ENCODE peak calls at places on chromosomes 11 and 22, in ten cellular contexts. One of them, this sample, is unnamed.

GRCh38 chr11:18705651-18706281 is 7.2 kb downstream of the TMEM86A start:
- DNase-seq in retina: peak
- DNase-seq in C1 segment of cervical spinal cord: no peak
- DNase-seq in activated CD4-positive, alpha-beta T cell treated with anti-CD3 and anti-CD28 coated beads, Interleukin-2, amount 50 U/mL, for 4 hours: no peak
- DNase-seq in activated CD8-positive, alpha-beta memory T cell treated with anti-CD3 and anti-CD28 coated beads, Interleukin-2, amount 50 U/mL, for 48 hours: no peak
- DNase-seq in naive B cell: peak
- DNase-seq in adrenal gland: peak
- DNase-seq in CD8-positive, alpha-beta memory T cell: peak
- DNase-seq in RPMI7951: no peak
- DNase-seq in endodermal cell: no peak
- DNase-seq in this sample: no peak

GRCh38 chr11:124069429-124070401 is 28.6 kb upstream of the OR10G7 start:
- DNase-seq in retina: peak
- DNase-seq in RPMI7951: peak
- DNase-seq in naive B cell: peak
- DNase-seq in activated CD4-positive, alpha-beta T cell treated with anti-CD3 and anti-CD28 coated beads, Interleukin-2, amount 50 U/mL, for 4 hours: peak
- DNase-seq in CD8-positive, alpha-beta memory T cell: no peak
- DNase-seq in endodermal cell: peak
- DNase-seq in C1 segment of cervical spinal cord: no peak
- DNase-seq in adrenal gland: peak
- DNase-seq in activated CD8-positive, alpha-beta memory T cell treated with anti-CD3 and anti-CD28 coated beads, Interleukin-2, amount 50 U/mL, for 48 hours: peak
- DNase-seq in this sample: peak

GRCh38 chr11:122101625-122102291 is 14.3 kb downstream of the BLID start:
- DNase-seq in endodermal cell: peak
- DNase-seq in C1 segment of cervical spinal cord: peak
- DNase-seq in activated CD4-positive, alpha-beta T cell treated with anti-CD3 and anti-CD28 coated beads, Interleukin-2, amount 50 U/mL, for 4 hours: no peak
- DNase-seq in activated CD8-positive, alpha-beta memory T cell treated with anti-CD3 and anti-CD28 coated beads, Interleukin-2, amount 50 U/mL, for 48 hours: no peak
- DNase-seq in retina: peak
- DNase-seq in RPMI7951: no peak
- DNase-seq in adrenal gland: peak
- DNase-seq in naive B cell: no peak
- DNase-seq in CD8-positive, alpha-beta memory T cell: no peak
- DNase-seq in this sample: no peak

GRCh38 chr11:91164452-91164822 is 941.6 kb upstream of the CHORDC1 start:
- DNase-seq in endodermal cell: no peak
- DNase-seq in retina: no peak
- DNase-seq in naive B cell: no peak
- DNase-seq in RPMI7951: no peak
- DNase-seq in activated CD8-positive, alpha-beta memory T cell treated with anti-CD3 and anti-CD28 coated beads, Interleukin-2, amount 50 U/mL, for 48 hours: no peak
- DNase-seq in C1 segment of cervical spinal cord: no peak
- DNase-seq in activated CD4-positive, alpha-beta T cell treated with anti-CD3 and anti-CD28 coated beads, Interleukin-2, amount 50 U/mL, for 4 hours: no peak
- DNase-seq in adrenal gland: no peak
- DNase-seq in CD8-positive, alpha-beta memory T cell: no peak
- DNase-seq in this sample: no peak

GRCh38 chr22:30188911-30189310 is 57.6 kb downstream of the LIF start:
- DNase-seq in endodermal cell: no peak
- DNase-seq in naive B cell: no peak
- DNase-seq in CD8-positive, alpha-beta memory T cell: no peak
- DNase-seq in retina: no peak
- DNase-seq in adrenal gland: no peak
- DNase-seq in activated CD8-positive, alpha-beta memory T cell treated with anti-CD3 and anti-CD28 coated beads, Interleukin-2, amount 50 U/mL, for 48 hours: no peak
- DNase-seq in RPMI7951: no peak
- DNase-seq in activated CD4-positive, alpha-beta T cell treated with anti-CD3 and anti-CD28 coated beads, Interleukin-2, amount 50 U/mL, for 4 hours: no peak
- DNase-seq in C1 segment of cervical spinal cord: no peak
- DNase-seq in this sample: no peak

GRCh38 chr11:65498042-65498726 is 661 bp upstream of the MALAT1 start:
- DNase-seq in RPMI7951: peak
- DNase-seq in activated CD8-positive, alpha-beta memory T cell treated with anti-CD3 and anti-CD28 coated beads, Interleukin-2, amount 50 U/mL, for 48 hours: peak
- DNase-seq in endodermal cell: peak
- DNase-seq in naive B cell: peak
- DNase-seq in CD8-positive, alpha-beta memory T cell: peak
- DNase-seq in retina: peak
- DNase-seq in activated CD4-positive, alpha-beta T cell treated with anti-CD3 and anti-CD28 coated beads, Interleukin-2, amount 50 U/mL, for 4 hours: peak
- DNase-seq in C1 segment of cervical spinal cord: peak
- DNase-seq in adrenal gland: peak
- DNase-seq in this sample: peak

GRCh38 chr11:95593101-95593500 is 196.5 kb downstream of the FAM76B start:
- DNase-seq in retina: no peak
- DNase-seq in activated CD4-positive, alpha-beta T cell treated with anti-CD3 and anti-CD28 coated beads, Interleukin-2, amount 50 U/mL, for 4 hours: no peak
- DNase-seq in C1 segment of cervical spinal cord: no peak
- DNase-seq in activated CD8-positive, alpha-beta memory T cell treated with anti-CD3 and anti-CD28 coated beads, Interleukin-2, amount 50 U/mL, for 48 hours: no peak
- DNase-seq in endodermal cell: no peak
- DNase-seq in CD8-positive, alpha-beta memory T cell: no peak
- DNase-seq in adrenal gland: no peak
- DNase-seq in naive B cell: no peak
- DNase-seq in RPMI7951: no peak
- DNase-seq in this sample: no peak

GRCh38 chr11:73240190-73240781 is 22.2 kb downstream of the P2RY2 start:
- DNase-seq in adrenal gland: peak
- DNase-seq in naive B cell: no peak
- DNase-seq in RPMI7951: peak
- DNase-seq in activated CD8-positive, alpha-beta memory T cell treated with anti-CD3 and anti-CD28 coated beads, Interleukin-2, amount 50 U/mL, for 48 hours: no peak
- DNase-seq in activated CD4-positive, alpha-beta T cell treated with anti-CD3 and anti-CD28 coated beads, Interleukin-2, amount 50 U/mL, for 4 hours: no peak
- DNase-seq in endodermal cell: peak
- DNase-seq in CD8-positive, alpha-beta memory T cell: no peak
- DNase-seq in retina: no peak
- DNase-seq in C1 segment of cervical spinal cord: no peak
- DNase-seq in this sample: no peak

GRCh38 chr22:38867496-38868285 is 4.3 kb downstream of the CBX6 start:
- DNase-seq in adrenal gland: no peak
- DNase-seq in activated CD4-positive, alpha-beta T cell treated with anti-CD3 and anti-CD28 coated beads, Interleukin-2, amount 50 U/mL, for 4 hours: no peak
- DNase-seq in RPMI7951: no peak
- DNase-seq in CD8-positive, alpha-beta memory T cell: no peak
- DNase-seq in endodermal cell: peak
- DNase-seq in retina: no peak
- DNase-seq in C1 segment of cervical spinal cord: no peak
- DNase-seq in activated CD8-positive, alpha-beta memory T cell treated with anti-CD3 and anti-CD28 coated beads, Interleukin-2, amount 50 U/mL, for 48 hours: peak
- DNase-seq in naive B cell: no peak
- DNase-seq in this sample: no peak

GRCh38 chr22:39249081-39249704 is 4.4 kb upstream of the PDGFB start:
- DNase-seq in activated CD4-positive, alpha-beta T cell treated with anti-CD3 and anti-CD28 coated beads, Interleukin-2, amount 50 U/mL, for 4 hours: no peak
- DNase-seq in retina: no peak
- DNase-seq in CD8-positive, alpha-beta memory T cell: no peak
- DNase-seq in activated CD8-positive, alpha-beta memory T cell treated with anti-CD3 and anti-CD28 coated beads, Interleukin-2, amount 50 U/mL, for 48 hours: no peak
- DNase-seq in RPMI7951: no peak
- DNase-seq in endodermal cell: no peak
- DNase-seq in C1 segment of cervical spinal cord: no peak
- DNase-seq in naive B cell: no peak
- DNase-seq in adrenal gland: no peak
- DNase-seq in this sample: no peak

GRCh38 chr11:29282088-29282487 is 734.7 kb downstream of the KCNA4 start:
- DNase-seq in RPMI7951: peak
- DNase-seq in naive B cell: no peak
- DNase-seq in adrenal gland: peak
- DNase-seq in endodermal cell: no peak
- DNase-seq in C1 segment of cervical spinal cord: no peak
- DNase-seq in retina: peak
- DNase-seq in activated CD4-positive, alpha-beta T cell treated with anti-CD3 and anti-CD28 coated beads, Interleukin-2, amount 50 U/mL, for 4 hours: no peak
- DNase-seq in CD8-positive, alpha-beta memory T cell: no peak
- DNase-seq in activated CD8-positive, alpha-beta memory T cell treated with anti-CD3 and anti-CD28 coated beads, Interleukin-2, amount 50 U/mL, for 48 hours: no peak
- DNase-seq in this sample: no peak

GRCh38 chr11:94048310-94048709 is 27.2 kb downstream of the HEPHL1 start:
- DNase-seq in retina: no peak
- DNase-seq in adrenal gland: no peak
- DNase-seq in C1 segment of cervical spinal cord: no peak
- DNase-seq in naive B cell: no peak
- DNase-seq in CD8-positive, alpha-beta memory T cell: no peak
- DNase-seq in activated CD8-positive, alpha-beta memory T cell treated with anti-CD3 and anti-CD28 coated beads, Interleukin-2, amount 50 U/mL, for 48 hours: no peak
- DNase-seq in activated CD4-positive, alpha-beta T cell treated with anti-CD3 and anti-CD28 coated beads, Interleukin-2, amount 50 U/mL, for 4 hours: no peak
- DNase-seq in endodermal cell: no peak
- DNase-seq in RPMI7951: no peak
- DNase-seq in this sample: no peak

GRCh38 chr11:31806944-31807790 is 4.0 kb downstream of the PAX6 start:
- DNase-seq in RPMI7951: no peak
- DNase-seq in endodermal cell: peak
- DNase-seq in adrenal gland: no peak
- DNase-seq in naive B cell: no peak
- DNase-seq in retina: peak
- DNase-seq in C1 segment of cervical spinal cord: no peak
- DNase-seq in activated CD8-positive, alpha-beta memory T cell treated with anti-CD3 and anti-CD28 coated beads, Interleukin-2, amount 50 U/mL, for 48 hours: no peak
- DNase-seq in activated CD4-positive, alpha-beta T cell treated with anti-CD3 and anti-CD28 coated beads, Interleukin-2, amount 50 U/mL, for 4 hours: no peak
- DNase-seq in CD8-positive, alpha-beta memory T cell: no peak
- DNase-seq in this sample: no peak

GRCh38 chr11:2807276-2807681 is 78.3 kb downstream of the CDKN1C start:
- DNase-seq in C1 segment of cervical spinal cord: no peak
- DNase-seq in RPMI7951: no peak
- DNase-seq in activated CD4-positive, alpha-beta T cell treated with anti-CD3 and anti-CD28 coated beads, Interleukin-2, amount 50 U/mL, for 4 hours: no peak
- DNase-seq in CD8-positive, alpha-beta memory T cell: no peak
- DNase-seq in retina: no peak
- DNase-seq in naive B cell: no peak
- DNase-seq in adrenal gland: peak
- DNase-seq in endodermal cell: peak
- DNase-seq in activated CD8-positive, alpha-beta memory T cell treated with anti-CD3 and anti-CD28 coated beads, Interleukin-2, amount 50 U/mL, for 48 hours: no peak
- DNase-seq in this sample: no peak

GRCh38 chr11:44011797-44012196 is 36.0 kb upstream of the ACCSL start:
- DNase-seq in endodermal cell: no peak
- DNase-seq in activated CD4-positive, alpha-beta T cell treated with anti-CD3 and anti-CD28 coated beads, Interleukin-2, amount 50 U/mL, for 4 hours: no peak
- DNase-seq in retina: no peak
- DNase-seq in RPMI7951: no peak
- DNase-seq in C1 segment of cervical spinal cord: no peak
- DNase-seq in adrenal gland: no peak
- DNase-seq in CD8-positive, alpha-beta memory T cell: no peak
- DNase-seq in activated CD8-positive, alpha-beta memory T cell treated with anti-CD3 and anti-CD28 coated beads, Interleukin-2, amount 50 U/mL, for 48 hours: peak
- DNase-seq in naive B cell: no peak
- DNase-seq in this sample: no peak

GRCh38 chr11:133234883-133235282 is 297.4 kb downstream of the OPCML start:
- DNase-seq in CD8-positive, alpha-beta memory T cell: no peak
- DNase-seq in activated CD8-positive, alpha-beta memory T cell treated with anti-CD3 and anti-CD28 coated beads, Interleukin-2, amount 50 U/mL, for 48 hours: no peak
- DNase-seq in retina: peak
- DNase-seq in activated CD4-positive, alpha-beta T cell treated with anti-CD3 and anti-CD28 coated beads, Interleukin-2, amount 50 U/mL, for 4 hours: no peak
- DNase-seq in RPMI7951: no peak
- DNase-seq in endodermal cell: no peak
- DNase-seq in C1 segment of cervical spinal cord: no peak
- DNase-seq in naive B cell: no peak
- DNase-seq in adrenal gland: no peak
- DNase-seq in this sample: no peak

GRCh38 chr11:70699294-70700221 is 301.2 kb downstream of the CTTN start:
- DNase-seq in activated CD8-positive, alpha-beta memory T cell treated with anti-CD3 and anti-CD28 coated beads, Interleukin-2, amount 50 U/mL, for 48 hours: no peak
- DNase-seq in endodermal cell: peak
- DNase-seq in C1 segment of cervical spinal cord: no peak
- DNase-seq in retina: no peak
- DNase-seq in CD8-positive, alpha-beta memory T cell: no peak
- DNase-seq in adrenal gland: no peak
- DNase-seq in activated CD4-positive, alpha-beta T cell treated with anti-CD3 and anti-CD28 coated beads, Interleukin-2, amount 50 U/mL, for 4 hours: no peak
- DNase-seq in naive B cell: no peak
- DNase-seq in RPMI7951: no peak
- DNase-seq in this sample: peak

GRCh38 chr22:44298331-44299087 is 14.2 kb downstream of the SHISAL1 start:
- DNase-seq in retina: peak
- DNase-seq in CD8-positive, alpha-beta memory T cell: no peak
- DNase-seq in C1 segment of cervical spinal cord: no peak
- DNase-seq in activated CD8-positive, alpha-beta memory T cell treated with anti-CD3 and anti-CD28 coated beads, Interleukin-2, amount 50 U/mL, for 48 hours: no peak
- DNase-seq in naive B cell: no peak
- DNase-seq in endodermal cell: peak
- DNase-seq in adrenal gland: no peak
- DNase-seq in RPMI7951: no peak
- DNase-seq in activated CD4-positive, alpha-beta T cell treated with anti-CD3 and anti-CD28 coated beads, Interleukin-2, amount 50 U/mL, for 4 hours: no peak
- DNase-seq in this sample: no peak

GRCh38 chr11:40140560-40140959 is 1318.9 kb downstream of the LRRC4C start:
- DNase-seq in CD8-positive, alpha-beta memory T cell: no peak
- DNase-seq in naive B cell: no peak
- DNase-seq in retina: no peak
- DNase-seq in endodermal cell: no peak
- DNase-seq in activated CD8-positive, alpha-beta memory T cell treated with anti-CD3 and anti-CD28 coated beads, Interleukin-2, amount 50 U/mL, for 48 hours: no peak
- DNase-seq in activated CD4-positive, alpha-beta T cell treated with anti-CD3 and anti-CD28 coated beads, Interleukin-2, amount 50 U/mL, for 4 hours: no peak
- DNase-seq in adrenal gland: no peak
- DNase-seq in RPMI7951: no peak
- DNase-seq in C1 segment of cervical spinal cord: no peak
- DNase-seq in this sample: no peak

GRCh38 chr11:72239849-72240460 is 4.0 kb downstream of the PHOX2A start:
- DNase-seq in activated CD4-positive, alpha-beta T cell treated with anti-CD3 and anti-CD28 coated beads, Interleukin-2, amount 50 U/mL, for 4 hours: no peak
- DNase-seq in retina: peak
- DNase-seq in endodermal cell: peak
- DNase-seq in adrenal gland: peak
- DNase-seq in CD8-positive, alpha-beta memory T cell: no peak
- DNase-seq in naive B cell: no peak
- DNase-seq in C1 segment of cervical spinal cord: peak
- DNase-seq in activated CD8-positive, alpha-beta memory T cell treated with anti-CD3 and anti-CD28 coated beads, Interleukin-2, amount 50 U/mL, for 48 hours: peak
- DNase-seq in RPMI7951: no peak
- DNase-seq in this sample: no peak

GRCh38 chr11:93655581-93656255 is 5.8 kb upstream of the CEP295 start:
- DNase-seq in adrenal gland: no peak
- DNase-seq in RPMI7951: no peak
- DNase-seq in C1 segment of cervical spinal cord: no peak
- DNase-seq in endodermal cell: no peak
- DNase-seq in activated CD4-positive, alpha-beta T cell treated with anti-CD3 and anti-CD28 coated beads, Interleukin-2, amount 50 U/mL, for 4 hours: no peak
- DNase-seq in naive B cell: no peak
- DNase-seq in CD8-positive, alpha-beta memory T cell: no peak
- DNase-seq in retina: no peak
- DNase-seq in activated CD8-positive, alpha-beta memory T cell treated with anti-CD3 and anti-CD28 coated beads, Interleukin-2, amount 50 U/mL, for 48 hours: no peak
- DNase-seq in this sample: no peak

GRCh38 chr11:1743587-1744136 is 6.7 kb downstream of the IFITM10 start:
- DNase-seq in activated CD8-positive, alpha-beta memory T cell treated with anti-CD3 and anti-CD28 coated beads, Interleukin-2, amount 50 U/mL, for 48 hours: peak
- DNase-seq in RPMI7951: no peak
- DNase-seq in activated CD4-positive, alpha-beta T cell treated with anti-CD3 and anti-CD28 coated beads, Interleukin-2, amount 50 U/mL, for 4 hours: no peak
- DNase-seq in CD8-positive, alpha-beta memory T cell: no peak
- DNase-seq in C1 segment of cervical spinal cord: no peak
- DNase-seq in retina: no peak
- DNase-seq in naive B cell: no peak
- DNase-seq in endodermal cell: no peak
- DNase-seq in adrenal gland: peak
- DNase-seq in this sample: no peak

GRCh38 chr11:10038916-10039315 is 255.1 kb downstream of the SBF2 start:
- DNase-seq in activated CD8-positive, alpha-beta memory T cell treated with anti-CD3 and anti-CD28 coated beads, Interleukin-2, amount 50 U/mL, for 48 hours: no peak
- DNase-seq in adrenal gland: no peak
- DNase-seq in RPMI7951: no peak
- DNase-seq in retina: no peak
- DNase-seq in activated CD4-positive, alpha-beta T cell treated with anti-CD3 and anti-CD28 coated beads, Interleukin-2, amount 50 U/mL, for 4 hours: no peak
- DNase-seq in CD8-positive, alpha-beta memory T cell: no peak
- DNase-seq in C1 segment of cervical spinal cord: no peak
- DNase-seq in endodermal cell: no peak
- DNase-seq in naive B cell: no peak
- DNase-seq in this sample: no peak

GRCh38 chr22:19357270-19358105 is 66.0 kb upstream of the CLTCL1 start:
- DNase-seq in naive B cell: no peak
- DNase-seq in retina: no peak
- DNase-seq in RPMI7951: no peak
- DNase-seq in activated CD8-positive, alpha-beta memory T cell treated with anti-CD3 and anti-CD28 coated beads, Interleukin-2, amount 50 U/mL, for 48 hours: no peak
- DNase-seq in endodermal cell: no peak
- DNase-seq in CD8-positive, alpha-beta memory T cell: no peak
- DNase-seq in activated CD4-positive, alpha-beta T cell treated with anti-CD3 and anti-CD28 coated beads, Interleukin-2, amount 50 U/mL, for 4 hours: no peak
- DNase-seq in adrenal gland: no peak
- DNase-seq in C1 segment of cervical spinal cord: no peak
- DNase-seq in this sample: no peak

GRCh38 chr11:17743808-17744119 is 9.2 kb downstream of the KCNC1 start:
- DNase-seq in naive B cell: no peak
- DNase-seq in activated CD8-positive, alpha-beta memory T cell treated with anti-CD3 and anti-CD28 coated beads, Interleukin-2, amount 50 U/mL, for 48 hours: no peak
- DNase-seq in adrenal gland: no peak
- DNase-seq in CD8-positive, alpha-beta memory T cell: no peak
- DNase-seq in RPMI7951: peak
- DNase-seq in endodermal cell: no peak
- DNase-seq in C1 segment of cervical spinal cord: no peak
- DNase-seq in activated CD4-positive, alpha-beta T cell treated with anti-CD3 and anti-CD28 coated beads, Interleukin-2, amount 50 U/mL, for 4 hours: no peak
- DNase-seq in retina: no peak
- DNase-seq in this sample: no peak

GRCh38 chr11:6099577-6099976 is 7.9 kb upstream of the OR56B4 start:
- DNase-seq in activated CD8-positive, alpha-beta memory T cell treated with anti-CD3 and anti-CD28 coated beads, Interleukin-2, amount 50 U/mL, for 48 hours: no peak
- DNase-seq in retina: no peak
- DNase-seq in activated CD4-positive, alpha-beta T cell treated with anti-CD3 and anti-CD28 coated beads, Interleukin-2, amount 50 U/mL, for 4 hours: no peak
- DNase-seq in C1 segment of cervical spinal cord: no peak
- DNase-seq in CD8-positive, alpha-beta memory T cell: no peak
- DNase-seq in adrenal gland: no peak
- DNase-seq in endodermal cell: peak
- DNase-seq in naive B cell: no peak
- DNase-seq in RPMI7951: no peak
- DNase-seq in this sample: peak

GRCh38 chr11:61817471-61818202 is 834 bp upstream of the FADS1 start:
- DNase-seq in activated CD8-positive, alpha-beta memory T cell treated with anti-CD3 and anti-CD28 coated beads, Interleukin-2, amount 50 U/mL, for 48 hours: no peak
- DNase-seq in C1 segment of cervical spinal cord: no peak
- DNase-seq in CD8-positive, alpha-beta memory T cell: no peak
- DNase-seq in endodermal cell: no peak
- DNase-seq in retina: no peak
- DNase-seq in activated CD4-positive, alpha-beta T cell treated with anti-CD3 and anti-CD28 coated beads, Interleukin-2, amount 50 U/mL, for 4 hours: no peak
- DNase-seq in RPMI7951: no peak
- DNase-seq in naive B cell: no peak
- DNase-seq in adrenal gland: no peak
- DNase-seq in this sample: no peak

GRCh38 chr11:18700375-18700774 is 1.8 kb downstream of the TMEM86A start:
- DNase-seq in activated CD4-positive, alpha-beta T cell treated with anti-CD3 and anti-CD28 coated beads, Interleukin-2, amount 50 U/mL, for 4 hours: no peak
- DNase-seq in endodermal cell: no peak
- DNase-seq in activated CD8-positive, alpha-beta memory T cell treated with anti-CD3 and anti-CD28 coated beads, Interleukin-2, amount 50 U/mL, for 48 hours: no peak
- DNase-seq in RPMI7951: peak
- DNase-seq in adrenal gland: no peak
- DNase-seq in naive B cell: no peak
- DNase-seq in C1 segment of cervical spinal cord: peak
- DNase-seq in CD8-positive, alpha-beta memory T cell: no peak
- DNase-seq in retina: no peak
- DNase-seq in this sample: no peak

This sample was measured in NAMALWA.